ENCODE peak calls at places on chromosomes 6 and 20, in eight cellular contexts. K is endothelial cell of umbilical vein, N is GM12865, L is neural progenitor cell, F is HCT116, D is GM12864, Y is fibroblast of pulmonary artery, S is cardiac fibroblast. A is an unnamed sample.

GRCh38 chr6:134235937-134236751 is 81.8 kb downstream of the SGK1 start:
- DNase-seq in Y (peak; percentile 67), S (peak; percentile 82), D (peak; percentile 70), N (peak; percentile 82), L (no peak), F (no peak), K (peak; percentile 67), A (peak; percentile 90)

GRCh38 chr20:9985773-9986172 is 49.0 kb upstream of the ANKEF1 start:
- DNase-seq in S (no peak), D (no peak), N (no peak), L (no peak), K (no peak), F (no peak), Y (no peak), A (peak; percentile 34)

GRCh38 chr6:63351995-63352586 is 32.3 kb upstream of the LGSN start:
- DNase-seq in S (peak; percentile 83), K (peak; percentile 54), N (peak; percentile 68), L (no peak), F (peak; percentile 33), D (peak; percentile 55), Y (peak; percentile 81), A (peak; percentile 75)

GRCh38 chr6:62042444-62042843 is 243.6 kb downstream of the KHDRBS2 start:
- DNase-seq in K (no peak), D (no peak), S (no peak), N (no peak), L (no peak), Y (no peak), F (no peak), A (no peak)

GRCh38 chr6:136524339-136524935 is 25.8 kb downstream of the MAP7 start:
- DNase-seq in Y (no peak), S (no peak), D (no peak), K (no peak), F (no peak), L (no peak), N (no peak), A (peak; percentile 29)

GRCh38 chr20:58153121-58153520 is 75.3 kb downstream of the ANKRD60 start:
- DNase-seq in F (no peak), K (no peak), D (no peak), L (no peak), S (no peak), Y (no peak), N (no peak), A (no peak)

GRCh38 chr6:109420751-109421150 is 19.7 kb downstream of the PPIL6 start:
- DNase-seq in D (no peak), L (no peak), Y (no peak), F (no peak), K (no peak), N (no peak), S (no peak), A (peak; percentile 75)

GRCh38 chr20:57563522-57563921 is 2.6 kb downstream of the PCK1 start:
- DNase-seq in K (no peak), Y (no peak), D (no peak), L (no peak), F (no peak), N (no peak), S (no peak), A (no peak)

GRCh38 chr6:28005975-28006374 is 48.9 kb downstream of the OR2B6 start:
- DNase-seq in F (no peak), N (no peak), S (no peak), D (no peak), Y (no peak), K (no peak), L (peak; percentile 36), A (no peak)

GRCh38 chr20:5178046-5178445 is 51.2 kb downstream of the CDS2 start:
- DNase-seq in N (no peak), L (no peak), K (no peak), S (no peak), F (no peak), Y (no peak), D (no peak), A (no peak)

GRCh38 chr6:53461682-53462081 is 83.2 kb downstream of the GCLC start:
- DNase-seq in F (no peak), Y (no peak), K (no peak), L (peak; percentile 20), D (no peak), N (peak; percentile 27), S (no peak), A (no peak)

GRCh38 chr20:4375881-4376280 is 345.8 kb upstream of the PRND start:
- DNase-seq in S (peak; percentile 5), D (no peak), K (no peak), F (no peak), Y (peak; percentile 33), L (no peak), N (no peak), A (peak; percentile 83)

GRCh38 chr6:55423933-55424332 is 96.7 kb downstream of the GFRAL start:
- DNase-seq in D (no peak), L (no peak), F (no peak), S (no peak), N (no peak), K (no peak), Y (no peak), A (no peak)

GRCh38 chr6:39228992-39229767 is at the start of gene KCNK5:
- DNase-seq in N (peak; percentile 36), Y (peak; percentile 22), L (peak; percentile 94), K (peak; percentile 17), F (peak; percentile 73), S (peak; percentile 3), D (no peak), A (peak; percentile 46)

GRCh38 chr6:916160-916559 is 223.2 kb upstream of the EXOC2 start:
- DNase-seq in N (no peak), Y (no peak), K (no peak), S (no peak), L (no peak), F (no peak), D (no peak), A (no peak)

GRCh38 chr20:54622338-54623280 is 147.2 kb downstream of the DOK5 start:
- DNase-seq in N (no peak), D (no peak), Y (no peak), S (no peak), L (no peak), F (no peak), K (no peak), A (no peak)

GRCh38 chr20:20204326-20204725 is 152.0 kb downstream of the CFAP61 start:
- DNase-seq in S (no peak), K (no peak), L (no peak), N (no peak), D (no peak), F (no peak), Y (no peak), A (no peak)

GRCh38 chr6:307874-308273 is 15.6 kb downstream of the DUSP22 start:
- DNase-seq in N (no peak), L (no peak), Y (no peak), F (no peak), K (no peak), D (no peak), S (no peak), A (no peak)

GRCh38 chr6:6515691-6516607 is 72.6 kb upstream of the LY86 start:
- DNase-seq in S (no peak), F (no peak), K (no peak), L (no peak), N (peak; percentile 81), Y (no peak), D (peak; percentile 25), A (no peak)

GRCh38 chr6:41529049-41529448 is 17.1 kb upstream of the FOXP4 start:
- DNase-seq in F (no peak), D (no peak), S (no peak), N (no peak), L (no peak), Y (no peak), K (no peak), A (no peak)

GRCh38 chr6:151205971-151206600 is 33.7 kb upstream of the AKAP12 start:
- DNase-seq in F (no peak), K (no peak), L (no peak), Y (peak; percentile 64), D (no peak), S (peak; percentile 38), N (no peak), A (no peak)

GRCh38 chr6:46453221-46453620 is 38.0 kb downstream of the RCAN2 start:
- DNase-seq in S (peak; percentile 68), Y (peak; percentile 16), D (no peak), N (no peak), L (no peak), F (no peak), K (no peak), A (no peak)

DNA sequence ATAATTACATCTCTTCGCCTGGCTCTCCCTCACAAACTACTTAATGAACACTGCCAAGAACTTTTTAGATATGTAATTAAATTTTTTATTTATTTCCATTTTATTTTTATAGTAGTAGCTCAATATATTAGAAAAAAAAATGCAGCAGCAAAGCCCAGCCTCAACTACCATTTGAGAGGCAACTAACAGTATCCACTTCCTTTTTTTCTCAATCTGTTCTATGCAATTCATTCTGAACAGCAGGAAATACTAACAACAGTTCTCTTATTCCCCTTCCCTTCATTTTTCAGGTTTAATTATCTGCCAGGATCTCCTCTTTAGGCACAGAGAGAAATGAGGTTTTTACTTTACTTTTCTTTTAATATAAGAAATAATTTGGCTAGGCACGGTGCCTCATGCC is 112.7 kb downstream of the ZNF217 start:
- DNase-seq in L (no peak), S (no peak), Y (no peak), D (no peak), N (no peak), F (no peak), K (no peak), A (no peak)
- TF ChIP-seq CTCF in L (no peak), S (no peak), Y (no peak), D (no peak), N (no peak), F (no peak), K (no peak), A (no peak)

GRCh38 chr6:26087284-26088115 is at the start of gene HFE:
- DNase-seq in S (peak; percentile 68), Y (peak; percentile 60), L (peak; percentile 50), K (peak; percentile 70), N (peak; percentile 25), D (no peak), F (no peak), A (peak; percentile 58)
- TF ChIP-seq CTCF in S (no peak), Y (peak; percentile 12), L (peak; percentile 26), K (no peak), N (no peak), D (no peak), F (peak; percentile 15), A (peak; percentile 8)

GRCh38 chr20:2467412-2467811 is 3.2 kb downstream of the SNRPB start:
- DNase-seq in S (no peak), D (no peak), Y (no peak), F (no peak), N (no peak), L (no peak), K (no peak), A (no peak)
- TF ChIP-seq CTCF in S (no peak), D (no peak), Y (no peak), F (no peak), N (no peak), L (no peak), K (no peak), A (no peak)

DNA sequence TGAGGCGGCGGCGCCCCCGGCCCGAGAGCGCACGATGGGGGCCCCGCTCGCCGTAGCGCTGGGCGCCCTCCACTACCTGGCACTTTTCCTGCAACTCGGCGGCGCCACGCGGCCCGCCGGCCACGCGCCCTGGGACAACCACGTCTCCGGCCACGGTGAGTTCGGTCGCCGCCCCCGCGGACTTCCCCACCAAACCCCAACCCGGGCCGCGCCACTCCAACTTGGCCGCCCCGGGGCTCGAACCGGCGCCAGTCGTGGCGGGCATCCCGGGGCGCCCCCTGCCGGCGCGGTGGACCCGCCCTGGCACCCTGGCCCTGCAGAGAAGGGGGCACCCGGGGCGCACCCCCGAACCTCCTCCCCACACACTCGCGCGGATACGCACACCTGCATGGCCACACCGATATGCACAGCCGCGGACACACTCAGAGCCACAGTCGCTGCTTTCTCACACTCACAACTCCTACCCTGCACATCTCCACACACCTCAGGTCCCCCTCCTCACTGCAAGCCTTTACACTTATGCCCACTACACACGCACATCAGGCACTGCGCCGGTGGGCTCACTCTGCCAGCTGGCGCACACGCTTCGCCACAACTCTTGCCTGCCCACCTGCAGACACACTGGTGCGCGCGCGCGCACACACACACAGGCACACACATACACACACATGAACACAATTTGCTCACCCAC is 535 bp downstream of the VSTM2L start:
- DNase-seq in S (no peak), Y (no peak), N (no peak), D (no peak), F (no peak), K (no peak), L (no peak), A (no peak)
- TF ChIP-seq CTCF in S (no peak), Y (no peak), N (peak; percentile 16), D (peak; percentile 49), F (peak; percentile 41), K (peak; percentile 28), L (peak; percentile 61), A (peak; percentile 37)

A was measured in bronchial epithelial cell.